ENCODE peak calls at places on chromosomes 12 and 14, in seven cellular contexts. Q is EH; D is NT2/D1; S is IMR-90; J is stomach; E is activated CD4-positive, alpha-beta T cell treated with anti-CD3 and anti-CD28 coated beads for 1 hour; K is NCI-H187. C is an unnamed sample.

GRCh38 chr14:92631098-92631497 is 117.3 kb downstream of the LGMN start:
- DNase-seq in Q (no peak), E (no peak), K (no peak), S (no peak), J (no peak), D (no peak), C (no peak)

GRCh38 chr14:29851397-29851796 is 76.2 kb downstream of the PRKD1 start:
- DNase-seq in K (no peak), E (no peak), S (no peak), D (no peak), Q (peak; percentile 85), J (no peak), C (no peak)

GRCh38 chr14:47438650-47439140 is 236.7 kb downstream of the MDGA2 start:
- DNase-seq in K (no peak), E (no peak), S (no peak), Q (no peak), J (no peak), D (no peak), C (no peak)

GRCh38 chr14:62126885-62127478 is 364.8 kb downstream of the SNAPC1 start:
- DNase-seq in E (no peak), S (peak; percentile 72), J (no peak), Q (peak; percentile 70), D (peak; percentile 33), K (no peak), C (peak; percentile 61)

GRCh38 chr14:71130491-71131179 is 223.4 kb downstream of the PCNX1 start:
- DNase-seq in E (no peak), S (peak; percentile 88), K (no peak), J (no peak), Q (peak; percentile 95), D (no peak), C (no peak)

GRCh38 chr12:90959538-90960139 is 4.7 kb upstream of the CCER1 start:
- DNase-seq in E (no peak), K (no peak), J (no peak), S (peak; percentile 58), Q (peak; percentile 61), D (peak; percentile 27), C (peak; percentile 38)

GRCh38 chr12:43758247-43758727 is 303 bp downstream of the PUS7L start:
- DNase-seq in S (peak; percentile 38), E (no peak), K (no peak), D (peak; percentile 3), J (peak; percentile 26), Q (peak; percentile 47), C (no peak)

GRCh38 chr12:124720019-124720686 is 143.5 kb downstream of the SCARB1 start:
- DNase-seq in D (no peak), Q (peak; percentile 83), S (peak; percentile 82), J (no peak), E (no peak), K (peak; percentile 71), C (peak; percentile 47)

GRCh38 chr12:124279846-124280360 is 15.0 kb upstream of the RFLNA start:
- DNase-seq in S (no peak), D (no peak), K (no peak), E (no peak), J (no peak), Q (no peak), C (no peak)

GRCh38 chr12:122834229-122834920 is 882 bp upstream of the HIP1R start:
- DNase-seq in Q (peak; percentile 55), S (peak; percentile 44), K (peak; percentile 73), J (peak; percentile 64), D (no peak), E (no peak), C (peak; percentile 92)

C was measured in retina.